ENCODE peak calls at places on chromosomes 4 and X, in eight cellular contexts. One of them, this sample, is unnamed.

GRCh38 chrX:21711126-21711847 is 46.6 kb downstream of the SMPX start:
- DNase-seq in transverse colon: no peak
- DNase-seq in SK-N-SH: no peak
- DNase-seq in right lobe of liver: no peak
- DNase-seq in cardiac fibroblast: no peak
- DNase-seq in choroid plexus epithelial cell: no peak
- DNase-seq in astrocyte: no peak
- DNase-seq in lower leg skin: no peak
- DNase-seq in this sample: no peak

GRCh38 chr4:38255572-38255971 is 295.4 kb downstream of the PTTG2 start:
- DNase-seq in transverse colon: no peak
- DNase-seq in SK-N-SH: no peak
- DNase-seq in right lobe of liver: no peak
- DNase-seq in cardiac fibroblast: no peak
- DNase-seq in choroid plexus epithelial cell: no peak
- DNase-seq in astrocyte: no peak
- DNase-seq in lower leg skin: no peak
- DNase-seq in this sample: no peak

GRCh38 chr4:72468904-72469502 is 100.0 kb downstream of the ADAMTS3 start:
- DNase-seq in transverse colon: no peak
- DNase-seq in SK-N-SH: no peak
- DNase-seq in right lobe of liver: no peak
- DNase-seq in cardiac fibroblast: peak
- DNase-seq in choroid plexus epithelial cell: peak
- DNase-seq in astrocyte: peak
- DNase-seq in lower leg skin: no peak
- DNase-seq in this sample: peak

GRCh38 chrX:3195845-3196244 is 150.6 kb downstream of the MXRA5 start:
- DNase-seq in transverse colon: no peak
- DNase-seq in SK-N-SH: no peak
- DNase-seq in right lobe of liver: no peak
- DNase-seq in cardiac fibroblast: no peak
- DNase-seq in choroid plexus epithelial cell: no peak
- DNase-seq in astrocyte: no peak
- DNase-seq in lower leg skin: no peak
- DNase-seq in this sample: no peak

GRCh38 chr4:65738134-65738533 is 67.8 kb upstream of the EPHA5 start:
- DNase-seq in transverse colon: no peak
- DNase-seq in SK-N-SH: no peak
- DNase-seq in right lobe of liver: no peak
- DNase-seq in cardiac fibroblast: no peak
- DNase-seq in choroid plexus epithelial cell: no peak
- DNase-seq in astrocyte: no peak
- DNase-seq in lower leg skin: no peak
- DNase-seq in this sample: no peak

GRCh38 chr4:59612235-59612634 is 1587.9 kb upstream of the ADGRL3 start:
- DNase-seq in transverse colon: no peak
- DNase-seq in SK-N-SH: no peak
- DNase-seq in right lobe of liver: no peak
- DNase-seq in cardiac fibroblast: peak
- DNase-seq in choroid plexus epithelial cell: peak
- DNase-seq in astrocyte: peak
- DNase-seq in lower leg skin: no peak
- DNase-seq in this sample: peak

GRCh38 chr4:117941611-117942010 is 92.7 kb upstream of the NDST3 start:
- DNase-seq in transverse colon: no peak
- DNase-seq in SK-N-SH: no peak
- DNase-seq in right lobe of liver: no peak
- DNase-seq in cardiac fibroblast: no peak
- DNase-seq in choroid plexus epithelial cell: no peak
- DNase-seq in astrocyte: no peak
- DNase-seq in lower leg skin: no peak
- DNase-seq in this sample: no peak

GRCh38 chrX:136259543-136259942 is 8.3 kb upstream of the MAP7D3 start:
- DNase-seq in transverse colon: no peak
- DNase-seq in SK-N-SH: no peak
- DNase-seq in right lobe of liver: no peak
- DNase-seq in cardiac fibroblast: peak
- DNase-seq in choroid plexus epithelial cell: peak
- DNase-seq in astrocyte: peak
- DNase-seq in lower leg skin: no peak
- DNase-seq in this sample: peak

GRCh38 chr4:20462426-20463175 is 210.9 kb downstream of the SLIT2 start:
- DNase-seq in transverse colon: no peak
- DNase-seq in SK-N-SH: peak
- DNase-seq in right lobe of liver: no peak
- DNase-seq in cardiac fibroblast: no peak
- DNase-seq in choroid plexus epithelial cell: peak
- DNase-seq in astrocyte: peak
- DNase-seq in lower leg skin: no peak
- DNase-seq in this sample: no peak

GRCh38 chrX:13341491-13342101 is 21.7 kb upstream of the ATXN3L start:
- DNase-seq in transverse colon: no peak
- DNase-seq in SK-N-SH: no peak
- DNase-seq in right lobe of liver: no peak
- DNase-seq in cardiac fibroblast: peak
- DNase-seq in choroid plexus epithelial cell: peak
- DNase-seq in astrocyte: peak
- DNase-seq in lower leg skin: no peak
- DNase-seq in this sample: peak

GRCh38 chrX:40474205-40474626 is 106.6 kb upstream of the ATP6AP2 start:
- DNase-seq in transverse colon: no peak
- DNase-seq in SK-N-SH: peak
- DNase-seq in right lobe of liver: peak
- DNase-seq in cardiac fibroblast: peak
- DNase-seq in choroid plexus epithelial cell: peak
- DNase-seq in astrocyte: no peak
- DNase-seq in lower leg skin: no peak
- DNase-seq in this sample: no peak

GRCh38 chr4:167000141-167000852 is 234.0 kb downstream of the SPOCK3 start:
- DNase-seq in transverse colon: no peak
- DNase-seq in SK-N-SH: no peak
- DNase-seq in right lobe of liver: no peak
- DNase-seq in cardiac fibroblast: no peak
- DNase-seq in choroid plexus epithelial cell: no peak
- DNase-seq in astrocyte: peak
- DNase-seq in lower leg skin: no peak
- DNase-seq in this sample: no peak

GRCh38 chr4:8922481-8922880 is 50.8 kb upstream of the HMX1 start:
- DNase-seq in transverse colon: no peak
- DNase-seq in SK-N-SH: no peak
- DNase-seq in right lobe of liver: peak
- DNase-seq in cardiac fibroblast: no peak
- DNase-seq in choroid plexus epithelial cell: no peak
- DNase-seq in astrocyte: no peak
- DNase-seq in lower leg skin: no peak
- DNase-seq in this sample: no peak

GRCh38 chr4:21768349-21769310 is 179.9 kb downstream of the KCNIP4 start:
- DNase-seq in transverse colon: no peak
- DNase-seq in SK-N-SH: peak
- DNase-seq in right lobe of liver: no peak
- DNase-seq in cardiac fibroblast: peak
- DNase-seq in choroid plexus epithelial cell: peak
- DNase-seq in astrocyte: peak
- DNase-seq in lower leg skin: no peak
- DNase-seq in this sample: peak

GRCh38 chrX:68685722-68686683 is 38.5 kb downstream of the STARD8 start:
- DNase-seq in transverse colon: peak
- DNase-seq in SK-N-SH: peak
- DNase-seq in right lobe of liver: no peak
- DNase-seq in cardiac fibroblast: peak
- DNase-seq in choroid plexus epithelial cell: peak
- DNase-seq in astrocyte: peak
- DNase-seq in lower leg skin: no peak
- DNase-seq in this sample: peak
- H3K4me3 ChIP-seq in transverse colon: no peak
- H3K4me3 ChIP-seq in SK-N-SH: no peak
- H3K4me3 ChIP-seq in right lobe of liver: peak
- H3K4me3 ChIP-seq in cardiac fibroblast: peak
- H3K4me3 ChIP-seq in choroid plexus epithelial cell: peak
- H3K4me3 ChIP-seq in astrocyte: peak
- H3K4me3 ChIP-seq in lower leg skin: no peak
- H3K4me3 ChIP-seq in this sample: peak

DNA sequence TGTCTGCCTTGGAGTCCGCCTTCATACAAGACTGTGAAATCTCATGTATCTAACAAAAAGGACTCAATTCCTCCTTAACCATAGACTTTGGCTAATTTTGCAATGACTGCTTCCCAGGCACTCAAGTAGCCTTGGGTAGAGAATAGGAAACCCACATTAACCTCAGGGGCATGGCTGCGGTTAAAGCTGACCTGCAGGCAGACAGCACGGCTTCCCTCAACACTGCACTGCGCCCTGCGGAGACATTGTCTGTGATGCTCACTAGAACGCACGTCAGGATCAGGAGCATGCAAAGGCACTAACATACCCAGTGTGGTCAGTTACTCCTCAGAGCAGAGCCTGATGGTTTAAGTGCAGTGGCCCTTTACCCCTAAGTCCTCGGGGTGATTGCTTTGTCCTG is 10.3 kb upstream of the GPR143 start:
- DNase-seq in transverse colon: no peak
- DNase-seq in SK-N-SH: no peak
- DNase-seq in right lobe of liver: no peak
- DNase-seq in cardiac fibroblast: no peak
- DNase-seq in choroid plexus epithelial cell: peak
- DNase-seq in astrocyte: no peak
- DNase-seq in lower leg skin: no peak
- DNase-seq in this sample: no peak
- TF ChIP-seq CTCF in transverse colon: no peak
- TF ChIP-seq CTCF in SK-N-SH: no peak
- TF ChIP-seq CTCF in right lobe of liver: no peak
- TF ChIP-seq CTCF in cardiac fibroblast: no peak
- TF ChIP-seq CTCF in choroid plexus epithelial cell: no peak
- TF ChIP-seq CTCF in astrocyte: no peak
- TF ChIP-seq CTCF in lower leg skin: no peak
- TF ChIP-seq CTCF in this sample: no peak

DNA sequence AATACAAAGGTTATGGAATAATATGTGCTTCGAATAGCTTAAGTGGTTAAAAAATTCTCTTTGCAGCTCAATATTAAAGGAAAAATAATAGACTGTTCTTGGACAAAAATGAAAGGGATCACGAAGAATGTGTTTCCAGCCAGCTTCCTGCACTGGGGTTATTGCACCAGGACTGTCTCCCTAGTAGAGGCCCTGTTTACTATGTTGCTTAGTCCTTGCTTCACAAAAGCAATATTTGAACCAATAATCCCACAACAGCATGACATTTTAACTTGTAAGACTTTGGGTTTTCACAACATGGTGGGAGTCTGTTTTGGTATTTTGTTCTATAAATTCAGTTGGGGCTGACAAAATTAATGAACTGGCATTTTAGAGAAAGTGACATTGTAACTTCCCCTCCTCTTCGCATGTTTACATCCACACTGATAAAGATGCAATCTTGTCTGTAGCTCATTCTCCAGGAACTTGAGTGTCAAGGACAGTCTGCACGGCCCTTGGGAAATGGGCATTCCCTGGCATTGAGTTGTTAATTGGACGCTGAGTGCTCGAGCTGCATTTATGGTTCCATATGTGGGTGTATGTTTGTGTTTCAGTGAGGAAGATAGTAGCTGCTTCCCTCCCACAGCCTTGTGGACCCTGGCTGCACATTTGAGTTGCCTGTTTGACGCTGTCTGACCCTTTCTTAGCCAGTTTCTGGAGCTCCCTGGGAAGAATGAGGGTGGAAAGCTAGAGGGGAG is 39.1 kb downstream of the SHROOM2 start:
- DNase-seq in transverse colon: no peak
- DNase-seq in SK-N-SH: no peak
- DNase-seq in right lobe of liver: no peak
- DNase-seq in cardiac fibroblast: peak
- DNase-seq in choroid plexus epithelial cell: peak
- DNase-seq in astrocyte: no peak
- DNase-seq in lower leg skin: no peak
- DNase-seq in this sample: no peak
- H3K4me3 ChIP-seq in transverse colon: no peak
- H3K4me3 ChIP-seq in SK-N-SH: no peak
- H3K4me3 ChIP-seq in right lobe of liver: no peak
- H3K4me3 ChIP-seq in cardiac fibroblast: no peak
- H3K4me3 ChIP-seq in choroid plexus epithelial cell: no peak
- H3K4me3 ChIP-seq in astrocyte: no peak
- H3K4me3 ChIP-seq in lower leg skin: no peak
- H3K4me3 ChIP-seq in this sample: no peak

GRCh38 chr4:85966308-85966882 is 393.5 kb downstream of the MAPK10 start:
- DNase-seq in transverse colon: no peak
- DNase-seq in SK-N-SH: no peak
- DNase-seq in right lobe of liver: no peak
- DNase-seq in cardiac fibroblast: peak
- DNase-seq in choroid plexus epithelial cell: peak
- DNase-seq in astrocyte: no peak
- DNase-seq in lower leg skin: no peak
- DNase-seq in this sample: peak

GRCh38 chr4:85965529-85965928 is 394.3 kb downstream of the MAPK10 start:
- DNase-seq in transverse colon: no peak
- DNase-seq in SK-N-SH: no peak
- DNase-seq in right lobe of liver: no peak
- DNase-seq in cardiac fibroblast: no peak
- DNase-seq in choroid plexus epithelial cell: no peak
- DNase-seq in astrocyte: no peak
- DNase-seq in lower leg skin: no peak
- DNase-seq in this sample: no peak

GRCh38 chr4:85970535-85970934 is 389.3 kb downstream of the MAPK10 start:
- DNase-seq in transverse colon: no peak
- DNase-seq in SK-N-SH: no peak
- DNase-seq in right lobe of liver: no peak
- DNase-seq in cardiac fibroblast: peak
- DNase-seq in choroid plexus epithelial cell: no peak
- DNase-seq in astrocyte: no peak
- DNase-seq in lower leg skin: no peak
- DNase-seq in this sample: no peak

GRCh38 chr4:85967872-85968271 is 392.0 kb downstream of the MAPK10 start:
- DNase-seq in transverse colon: no peak
- DNase-seq in SK-N-SH: no peak
- DNase-seq in right lobe of liver: no peak
- DNase-seq in cardiac fibroblast: peak
- DNase-seq in choroid plexus epithelial cell: peak
- DNase-seq in astrocyte: peak
- DNase-seq in lower leg skin: no peak
- DNase-seq in this sample: peak

GRCh38 chr4:85968945-85969830 is 390.7 kb downstream of the MAPK10 start:
- DNase-seq in transverse colon: no peak
- DNase-seq in SK-N-SH: peak
- DNase-seq in right lobe of liver: no peak
- DNase-seq in cardiac fibroblast: peak
- DNase-seq in choroid plexus epithelial cell: peak
- DNase-seq in astrocyte: peak
- DNase-seq in lower leg skin: no peak
- DNase-seq in this sample: peak
- TF ChIP-seq CTCF in transverse colon: peak
- TF ChIP-seq CTCF in SK-N-SH: peak
- TF ChIP-seq CTCF in right lobe of liver: peak
- TF ChIP-seq CTCF in cardiac fibroblast: peak
- TF ChIP-seq CTCF in choroid plexus epithelial cell: peak
- TF ChIP-seq CTCF in astrocyte: peak
- TF ChIP-seq CTCF in lower leg skin: no peak
- TF ChIP-seq CTCF in this sample: peak

GRCh38 chr4:105471566-105472176 is 2.2 kb downstream of the PPA2 start:
- DNase-seq in transverse colon: peak
- DNase-seq in SK-N-SH: peak
- DNase-seq in right lobe of liver: peak
- DNase-seq in cardiac fibroblast: peak
- DNase-seq in choroid plexus epithelial cell: peak
- DNase-seq in astrocyte: peak
- DNase-seq in lower leg skin: peak
- DNase-seq in this sample: peak
- H3K4me3 ChIP-seq in transverse colon: peak
- H3K4me3 ChIP-seq in SK-N-SH: peak
- H3K4me3 ChIP-seq in right lobe of liver: no peak
- H3K4me3 ChIP-seq in cardiac fibroblast: peak
- H3K4me3 ChIP-seq in choroid plexus epithelial cell: peak
- H3K4me3 ChIP-seq in astrocyte: peak
- H3K4me3 ChIP-seq in lower leg skin: no peak
- H3K4me3 ChIP-seq in this sample: peak